ENCODE peak calls at places on chromosomes 4 and X, in five cellular contexts. Y is mucosa of descending colon; U is AG10803; H is fibroblast of lung; M is CD8-positive, alpha-beta T cell. K is an unnamed sample.

GRCh38 chrX:47637546-47638195 is 7.9 kb upstream of the CFP start:
- DNase-seq in Y (peak), U (no peak), H (no peak), M (no peak), K (no peak)

GRCh38 chr4:181364504-181364903 is 878.7 kb upstream of the TENM3 start:
- DNase-seq in Y (no peak), U (no peak), H (no peak), M (no peak), K (no peak)

GRCh38 chrX:33434256-33435092 is 223.1 kb upstream of the DMD start:
- DNase-seq in Y (peak), U (peak), H (peak), M (peak), K (no peak)

GRCh38 chr4:53706422-53707032 is 115.2 kb upstream of the LNX1 start:
- DNase-seq in Y (peak), U (peak), H (peak), M (no peak), K (no peak)

GRCh38 chr4:142124874-142125273 is 488.5 kb downstream of the IL15 start:
- DNase-seq in Y (no peak), U (no peak), H (no peak), M (no peak), K (no peak)

GRCh38 chr4:17511041-17511949 is 595 bp downstream of the QDPR start:
- DNase-seq in Y (peak), U (peak), H (peak), M (peak), K (no peak)

GRCh38 chrX:27445438-27445837 is 17.7 kb downstream of the PPP4R3C start:
- DNase-seq in Y (no peak), U (no peak), H (no peak), M (no peak), K (no peak)

GRCh38 chr4:116027311-116027710 is 913.9 kb upstream of the NDST4 start:
- DNase-seq in Y (no peak), U (no peak), H (no peak), M (no peak), K (no peak)

GRCh38 chr4:59869056-59869455 is 1331.1 kb upstream of the ADGRL3 start:
- DNase-seq in Y (no peak), U (no peak), H (no peak), M (no peak), K (no peak)

GRCh38 chr4:139540637-139541036 is 15.4 kb downstream of the SETD7 start:
- DNase-seq in Y (no peak), U (peak), H (no peak), M (no peak), K (no peak)

GRCh38 chr4:171017596-171017995 is 795.6 kb upstream of the GALNTL6 start:
- DNase-seq in Y (no peak), U (no peak), H (no peak), M (no peak), K (no peak)

GRCh38 chr4:114208747-114209146 is 229.3 kb upstream of the ARSJ start:
- DNase-seq in Y (no peak), U (peak), H (peak), M (no peak), K (no peak)

GRCh38 chr4:87896020-87896621 is 63.4 kb downstream of the MEPE start:
- DNase-seq in Y (no peak), U (peak), H (peak), M (peak), K (no peak)

GRCh38 chrX:97215166-97215565 is 331.5 kb downstream of the RPA4 start:
- DNase-seq in Y (no peak), U (peak), H (no peak), M (no peak), K (no peak)

GRCh38 chrX:130082244-130083106 is 27.8 kb downstream of the ELF4 start:
- DNase-seq in Y (peak), U (peak), H (no peak), M (peak), K (no peak)
- TF ChIP-seq CTCF in Y (no peak), U (peak), H (no peak), M (no peak), K (no peak)

GRCh38 chr4:95572304-95572991 is 23.7 kb upstream of the UNC5C start:
- DNase-seq in Y (peak), U (no peak), H (peak), M (no peak), K (peak)
- TF ChIP-seq CTCF in Y (no peak), U (no peak), H (no peak), M (no peak), K (no peak)

DNA sequence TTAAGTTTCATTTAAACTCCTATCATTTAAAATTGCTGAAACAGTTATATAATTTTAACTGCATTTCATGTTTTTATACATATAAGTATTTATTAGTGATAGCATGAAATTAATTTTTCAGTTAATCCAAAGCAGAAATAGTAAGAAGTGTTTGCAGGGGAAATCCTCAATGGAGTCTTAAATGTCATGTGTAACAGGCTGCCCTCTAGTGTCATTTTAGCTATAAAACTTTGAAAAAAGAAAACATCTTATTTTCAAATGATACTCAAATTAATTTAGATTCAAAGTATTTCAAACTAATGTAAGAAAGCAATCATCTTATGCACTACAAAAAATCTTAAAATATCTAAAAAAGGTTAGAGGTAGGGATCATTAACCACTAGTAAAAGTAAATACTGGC is 27.1 kb downstream of the TAPT1 start:
- DNase-seq in Y (no peak), U (peak), H (peak), M (no peak), K (no peak)
- TF ChIP-seq CTCF in Y (no peak), U (peak), H (no peak), M (no peak), K (peak)

DNA sequence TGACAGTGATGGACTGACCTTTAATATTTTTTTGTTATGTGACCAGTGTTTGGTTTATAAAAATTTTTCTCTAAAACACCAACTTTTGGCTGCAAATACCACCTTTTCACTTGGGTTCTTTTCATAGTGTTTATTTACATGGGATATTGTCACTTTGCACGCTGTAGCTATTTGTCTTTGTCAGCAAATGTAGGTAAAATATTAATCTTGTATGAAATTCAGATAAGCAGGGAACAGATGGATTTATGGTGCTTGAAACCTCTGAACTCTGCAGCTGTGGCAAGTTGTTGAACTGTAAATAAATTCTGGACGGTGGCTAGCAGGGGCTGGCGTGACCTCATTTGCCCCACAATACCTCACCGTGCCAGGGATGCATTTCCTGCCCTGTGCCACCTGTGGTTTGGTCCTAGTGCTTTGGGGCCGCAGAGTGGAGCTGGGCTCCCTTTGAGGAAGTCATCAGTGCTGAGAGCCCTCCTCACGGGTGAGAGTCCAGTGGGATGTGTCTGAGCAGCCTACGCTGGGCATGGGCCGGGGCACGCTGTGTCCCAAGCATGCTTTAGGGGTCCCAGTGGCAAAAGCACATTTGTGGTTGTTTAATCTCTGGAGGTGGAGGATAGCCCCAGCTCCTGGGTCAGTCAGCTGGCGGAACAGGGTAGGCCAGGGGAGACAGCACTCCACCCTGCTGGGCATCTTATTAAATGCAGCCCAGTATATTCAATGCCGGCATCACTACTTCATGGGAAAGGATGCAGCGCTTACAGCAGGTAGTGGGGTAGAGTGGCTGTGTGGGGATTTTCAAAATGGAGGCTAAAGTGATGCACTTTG is 108.6 kb downstream of the TBL1X start:
- DNase-seq in Y (peak), U (no peak), H (no peak), M (no peak), K (no peak)
- TF ChIP-seq CTCF in Y (no peak), U (no peak), H (no peak), M (no peak), K (no peak)

GRCh38 chrX:109300415-109300814 is 181.5 kb downstream of the GUCY2F start:
- DNase-seq in Y (no peak), U (no peak), H (no peak), M (no peak), K (no peak)
- TF ChIP-seq CTCF in Y (no peak), U (no peak), H (no peak), M (no peak), K (no peak)

GRCh38 chr4:46270986-46271596 is 118.8 kb downstream of the GABRA2 start:
- DNase-seq in Y (no peak), U (peak), H (peak), M (no peak), K (no peak)
- TF ChIP-seq CTCF in Y (no peak), U (peak), H (peak), M (no peak), K (peak)

K was measured in chondrocyte.